ENCODE peak calls at places on chromosomes 6 and 20, in five cellular contexts. One of them, this sample, is unnamed.

GRCh38 chr6:48289841-48290240 is 178.8 kb upstream of the PTCHD4 start:
- DNase-seq in stomach: no peak
- DNase-seq in sigmoid colon: no peak
- DNase-seq in tibial nerve: no peak
- DNase-seq in A549: no peak
- DNase-seq in this sample: no peak

GRCh38 chr20:25018841-25019240 is 26.3 kb upstream of the APMAP start:
- DNase-seq in stomach: peak
- DNase-seq in sigmoid colon: peak
- DNase-seq in tibial nerve: no peak
- DNase-seq in A549: no peak
- DNase-seq in this sample: peak

GRCh38 chr20:18679020-18679419 is 91.2 kb downstream of the DTD1 start:
- DNase-seq in stomach: peak
- DNase-seq in sigmoid colon: no peak
- DNase-seq in tibial nerve: no peak
- DNase-seq in A549: peak
- DNase-seq in this sample: no peak

GRCh38 chr20:55792049-55792448 is 213.3 kb downstream of the CBLN4 start:
- DNase-seq in stomach: no peak
- DNase-seq in sigmoid colon: no peak
- DNase-seq in tibial nerve: no peak
- DNase-seq in A549: no peak
- DNase-seq in this sample: no peak

GRCh38 chr6:79784013-79784753 is 153.1 kb downstream of the SH3BGRL2 start:
- DNase-seq in stomach: no peak
- DNase-seq in sigmoid colon: no peak
- DNase-seq in tibial nerve: no peak
- DNase-seq in A549: no peak
- DNase-seq in this sample: no peak

GRCh38 chr6:139243531-139243930 is 48.3 kb downstream of the TXLNB start:
- DNase-seq in stomach: no peak
- DNase-seq in sigmoid colon: no peak
- DNase-seq in tibial nerve: no peak
- DNase-seq in A549: no peak
- DNase-seq in this sample: no peak

GRCh38 chr6:9095671-9096260 is 660.4 kb upstream of the SLC35B3 start:
- DNase-seq in stomach: no peak
- DNase-seq in sigmoid colon: no peak
- DNase-seq in tibial nerve: no peak
- DNase-seq in A549: no peak
- DNase-seq in this sample: no peak

GRCh38 chr6:133358598-133358997 is 117.4 kb downstream of the EYA4 start:
- DNase-seq in stomach: no peak
- DNase-seq in sigmoid colon: no peak
- DNase-seq in tibial nerve: no peak
- DNase-seq in A549: no peak
- DNase-seq in this sample: no peak

GRCh38 chr6:158143700-158144099 is 24.4 kb downstream of the SERAC1 start:
- DNase-seq in stomach: no peak
- DNase-seq in sigmoid colon: no peak
- DNase-seq in tibial nerve: no peak
- DNase-seq in A549: no peak
- DNase-seq in this sample: no peak

GRCh38 chr20:42024653-42025052 is 406.5 kb upstream of the CHD6 start:
- DNase-seq in stomach: no peak
- DNase-seq in sigmoid colon: no peak
- DNase-seq in tibial nerve: no peak
- DNase-seq in A549: no peak
- DNase-seq in this sample: no peak

GRCh38 chr6:14645221-14645620 is 527.6 kb downstream of the CD83 start:
- DNase-seq in stomach: no peak
- DNase-seq in sigmoid colon: no peak
- DNase-seq in tibial nerve: no peak
- DNase-seq in A549: no peak
- DNase-seq in this sample: no peak

GRCh38 chr20:50395258-50395729 is 114.9 kb upstream of the PTPN1 start:
- DNase-seq in stomach: peak
- DNase-seq in sigmoid colon: peak
- DNase-seq in tibial nerve: peak
- DNase-seq in A549: no peak
- DNase-seq in this sample: peak

GRCh38 chr6:8628063-8628462 is 192.7 kb upstream of the SLC35B3 start:
- DNase-seq in stomach: no peak
- DNase-seq in sigmoid colon: no peak
- DNase-seq in tibial nerve: no peak
- DNase-seq in A549: no peak
- DNase-seq in this sample: no peak

GRCh38 chr6:141562181-141562800 is 570.4 kb upstream of the GJE1 start:
- DNase-seq in stomach: no peak
- DNase-seq in sigmoid colon: peak
- DNase-seq in tibial nerve: no peak
- DNase-seq in A549: no peak
- DNase-seq in this sample: peak

GRCh38 chr20:34069341-34070078 is 42.5 kb downstream of the EIF2S2 start:
- DNase-seq in stomach: peak
- DNase-seq in sigmoid colon: peak
- DNase-seq in tibial nerve: peak
- DNase-seq in A549: peak
- DNase-seq in this sample: peak

GRCh38 chr20:20362774-20363435 is 5.0 kb upstream of the INSM1 start:
- DNase-seq in stomach: no peak
- DNase-seq in sigmoid colon: no peak
- DNase-seq in tibial nerve: no peak
- DNase-seq in A549: no peak
- DNase-seq in this sample: peak

GRCh38 chr6:54053893-54054391 is 57.3 kb upstream of the MLIP start:
- DNase-seq in stomach: no peak
- DNase-seq in sigmoid colon: no peak
- DNase-seq in tibial nerve: no peak
- DNase-seq in A549: peak
- DNase-seq in this sample: no peak

GRCh38 chr6:16299861-16300260 is 61.5 kb downstream of the GMPR start:
- DNase-seq in stomach: no peak
- DNase-seq in sigmoid colon: no peak
- DNase-seq in tibial nerve: no peak
- DNase-seq in A549: no peak
- DNase-seq in this sample: no peak

GRCh38 chr6:41551086-41551702 is 5.0 kb downstream of the FOXP4 start:
- DNase-seq in stomach: peak
- DNase-seq in sigmoid colon: no peak
- DNase-seq in tibial nerve: no peak
- DNase-seq in A549: no peak
- DNase-seq in this sample: no peak

GRCh38 chr6:20696676-20697075 is 162.4 kb downstream of the CDKAL1 start:
- DNase-seq in stomach: no peak
- DNase-seq in sigmoid colon: no peak
- DNase-seq in tibial nerve: no peak
- DNase-seq in A549: no peak
- DNase-seq in this sample: no peak

GRCh38 chr6:53326372-53327016 is 22.3 kb downstream of the ELOVL5 start:
- DNase-seq in stomach: no peak
- DNase-seq in sigmoid colon: peak
- DNase-seq in tibial nerve: no peak
- DNase-seq in A549: peak
- DNase-seq in this sample: no peak

GRCh38 chr6:113352029-113352801 is 504.9 kb upstream of the MARCKS start:
- DNase-seq in stomach: peak
- DNase-seq in sigmoid colon: no peak
- DNase-seq in tibial nerve: no peak
- DNase-seq in A549: peak
- DNase-seq in this sample: no peak

GRCh38 chr6:24064106-24064505 is 61.9 kb upstream of the NRSN1 start:
- DNase-seq in stomach: no peak
- DNase-seq in sigmoid colon: no peak
- DNase-seq in tibial nerve: no peak
- DNase-seq in A549: peak
- DNase-seq in this sample: no peak

GRCh38 chr20:31593221-31594001 is 11.7 kb upstream of the ID1 start:
- DNase-seq in stomach: peak
- DNase-seq in sigmoid colon: no peak
- DNase-seq in tibial nerve: no peak
- DNase-seq in A549: peak
- DNase-seq in this sample: peak

GRCh38 chr6:39411465-39411864 is 89.0 kb upstream of the KCNK16 start:
- DNase-seq in stomach: no peak
- DNase-seq in sigmoid colon: no peak
- DNase-seq in tibial nerve: no peak
- DNase-seq in A549: no peak
- DNase-seq in this sample: no peak

GRCh38 chr20:58173091-58173490 is 55.4 kb downstream of the ANKRD60 start:
- DNase-seq in stomach: no peak
- DNase-seq in sigmoid colon: no peak
- DNase-seq in tibial nerve: no peak
- DNase-seq in A549: no peak
- DNase-seq in this sample: no peak

GRCh38 chr6:11324453-11325023 is 92.1 kb upstream of the NEDD9 start:
- DNase-seq in stomach: no peak
- DNase-seq in sigmoid colon: no peak
- DNase-seq in tibial nerve: no peak
- DNase-seq in A549: no peak
- DNase-seq in this sample: no peak

GRCh38 chr20:21702553-21703467 is 2.7 kb upstream of the PAX1 start:
- DNase-seq in stomach: no peak
- DNase-seq in sigmoid colon: peak
- DNase-seq in tibial nerve: no peak
- DNase-seq in A549: peak
- DNase-seq in this sample: peak

GRCh38 chr20:35715611-35716010 is 16.4 kb downstream of the ROMO1 start:
- DNase-seq in stomach: no peak
- DNase-seq in sigmoid colon: no peak
- DNase-seq in tibial nerve: no peak
- DNase-seq in A549: no peak
- DNase-seq in this sample: no peak

GRCh38 chr20:50277460-50278376 is 87.1 kb downstream of the CEBPB start:
- DNase-seq in stomach: no peak
- DNase-seq in sigmoid colon: no peak
- DNase-seq in tibial nerve: no peak
- DNase-seq in A549: no peak
- DNase-seq in this sample: peak

GRCh38 chr6:26344658-26345057 is 20.3 kb upstream of the BTN3A2 start:
- DNase-seq in stomach: no peak
- DNase-seq in sigmoid colon: no peak
- DNase-seq in tibial nerve: no peak
- DNase-seq in A549: no peak
- DNase-seq in this sample: no peak
- TF ChIP-seq EP300 in stomach: no peak
- TF ChIP-seq EP300 in sigmoid colon: no peak
- TF ChIP-seq EP300 in tibial nerve: no peak
- TF ChIP-seq EP300 in A549: no peak
- TF ChIP-seq EP300 in this sample: no peak

DNA sequence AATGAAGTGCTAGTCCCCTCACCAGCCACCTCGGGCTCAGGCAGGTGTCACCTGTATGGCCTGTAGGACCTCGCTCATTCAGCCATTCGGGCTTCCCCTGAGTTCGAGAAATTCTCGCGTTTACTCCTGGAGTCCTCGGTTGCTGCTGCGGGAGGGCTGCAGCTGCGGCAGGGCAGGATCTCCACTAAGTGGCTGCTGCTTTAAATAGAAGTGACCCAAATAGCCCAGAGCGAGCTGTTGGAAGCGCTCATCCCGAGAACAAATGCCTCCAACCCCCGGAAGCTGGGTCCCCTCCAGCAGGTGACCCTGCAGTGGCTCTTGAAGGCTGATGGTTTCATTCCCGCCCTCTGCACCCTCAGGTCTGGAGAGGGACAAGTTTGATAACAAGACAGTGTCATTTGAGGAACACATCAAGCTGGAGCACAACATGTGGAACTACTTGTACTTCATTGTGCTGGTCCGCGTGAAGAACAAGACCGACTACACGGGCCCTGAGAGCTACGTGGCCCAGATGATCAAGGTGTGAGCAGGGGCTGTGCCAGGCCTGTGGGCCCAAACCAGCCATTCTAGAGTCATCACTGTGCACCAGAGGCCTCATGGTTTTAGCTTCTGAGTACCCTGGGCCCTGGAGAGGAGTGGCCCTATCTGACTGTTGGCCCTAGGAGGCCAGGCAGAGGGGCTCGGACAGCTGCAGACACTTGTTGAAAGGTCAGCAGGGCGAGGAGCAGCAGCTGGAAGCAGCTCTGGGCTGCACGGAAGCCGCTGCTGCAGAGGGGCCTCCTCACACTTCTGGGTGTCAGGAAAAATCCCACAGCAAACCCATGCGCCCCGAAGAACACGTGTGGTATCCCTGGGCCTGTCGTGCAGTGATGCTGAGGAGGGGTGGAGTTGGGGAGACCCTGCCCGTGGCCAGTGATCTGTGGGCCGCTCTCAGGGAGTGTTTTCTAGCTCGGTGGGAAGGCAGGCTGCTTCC is 18.0 kb downstream of the UQCC2 start:
- DNase-seq in stomach: no peak
- DNase-seq in sigmoid colon: no peak
- DNase-seq in tibial nerve: no peak
- DNase-seq in A549: no peak
- DNase-seq in this sample: no peak
- TF ChIP-seq EP300 in stomach: no peak
- TF ChIP-seq EP300 in sigmoid colon: no peak
- TF ChIP-seq EP300 in tibial nerve: no peak
- TF ChIP-seq EP300 in A549: no peak
- TF ChIP-seq EP300 in this sample: no peak

GRCh38 chr6:151128764-151129370 is 110.9 kb upstream of the AKAP12 start:
- DNase-seq in stomach: no peak
- DNase-seq in sigmoid colon: no peak
- DNase-seq in tibial nerve: no peak
- DNase-seq in A549: no peak
- DNase-seq in this sample: no peak
- TF ChIP-seq EP300 in stomach: no peak
- TF ChIP-seq EP300 in sigmoid colon: no peak
- TF ChIP-seq EP300 in tibial nerve: no peak
- TF ChIP-seq EP300 in A549: no peak
- TF ChIP-seq EP300 in this sample: no peak

DNA sequence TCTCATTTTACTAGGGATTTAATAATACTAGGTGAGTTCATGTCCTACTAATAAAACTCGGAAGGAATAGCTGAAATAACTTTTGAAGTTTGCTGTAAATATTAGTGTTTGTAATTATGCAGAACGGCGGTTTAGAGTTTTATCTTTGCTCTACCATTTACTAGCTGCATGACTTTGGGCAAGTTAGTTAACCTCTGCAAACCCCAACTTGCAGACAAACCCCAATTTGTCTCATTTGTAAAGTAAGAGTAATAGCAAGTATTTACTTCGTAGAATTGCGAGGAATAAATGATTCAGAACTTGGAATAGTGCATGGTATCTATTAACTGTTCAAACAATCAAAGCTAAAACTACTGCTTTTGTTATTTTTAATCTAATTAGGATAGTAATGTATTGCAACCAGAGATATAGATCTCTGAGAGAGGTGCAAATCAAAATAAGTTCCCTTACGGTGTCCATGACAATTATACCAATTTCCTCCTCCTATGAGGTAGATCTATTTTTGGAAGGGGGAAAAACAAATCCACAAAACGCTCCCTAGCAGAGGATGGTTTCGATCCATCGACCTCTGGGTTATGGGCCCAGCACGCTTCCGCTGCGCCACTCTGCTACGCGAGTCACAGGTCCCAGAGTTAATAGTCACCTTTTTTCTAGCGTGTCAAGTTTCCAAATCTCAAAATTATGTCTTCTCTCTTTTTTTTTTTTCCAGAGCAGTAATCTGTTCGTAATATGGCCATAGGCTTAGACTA is 35.1 kb upstream of the BTN3A2 start:
- DNase-seq in stomach: no peak
- DNase-seq in sigmoid colon: no peak
- DNase-seq in tibial nerve: no peak
- DNase-seq in A549: peak
- DNase-seq in this sample: no peak
- TF ChIP-seq EP300 in stomach: no peak
- TF ChIP-seq EP300 in sigmoid colon: no peak
- TF ChIP-seq EP300 in tibial nerve: no peak
- TF ChIP-seq EP300 in A549: no peak
- TF ChIP-seq EP300 in this sample: no peak

This sample was measured in upper lobe of left lung.